ENCODE peak calls at places on chromosomes 6 and 20, in four cellular contexts. One of them, this sample, is unnamed.
A peak's percentile ranks its signal among the peaks of the same experiment; 100 is the strongest.

GRCh38 chr20:35568645-35569044 is 26.8 kb downstream of the ERGIC3 start:
- DNase-seq in A549: peak; percentile 55
- DNase-seq in B cell: no peak
- DNase-seq in CD4-positive, alpha-beta T cell: no peak
- DNase-seq in this sample: no peak

GRCh38 chr6:48764261-48764660 is 653.3 kb upstream of the PTCHD4 start:
- DNase-seq in A549: no peak
- DNase-seq in CD4-positive, alpha-beta T cell: no peak
- DNase-seq in B cell: no peak
- DNase-seq in this sample: no peak

GRCh38 chr6:133040025-133040838 is 200.9 kb upstream of the EYA4 start:
- DNase-seq in CD4-positive, alpha-beta T cell: no peak
- DNase-seq in B cell: no peak
- DNase-seq in A549: peak; percentile 4
- DNase-seq in this sample: no peak

GRCh38 chr6:37130704-37131103 is 39.2 kb upstream of the PIM1 start:
- DNase-seq in B cell: no peak
- DNase-seq in CD4-positive, alpha-beta T cell: no peak
- DNase-seq in A549: no peak
- DNase-seq in this sample: no peak

GRCh38 chr20:5000263-5001173 is 792 bp downstream of the SLC23A2 start:
- DNase-seq in CD4-positive, alpha-beta T cell: peak; percentile 1
- DNase-seq in A549: no peak
- DNase-seq in B cell: no peak
- DNase-seq in this sample: peak; percentile 28

GRCh38 chr20:34090645-34091044 is 21.4 kb downstream of the EIF2S2 start:
- DNase-seq in A549: no peak
- DNase-seq in B cell: no peak
- DNase-seq in CD4-positive, alpha-beta T cell: no peak
- DNase-seq in this sample: no peak

GRCh38 chr6:144659202-144659731 is 374.1 kb downstream of the UTRN start:
- DNase-seq in B cell: no peak
- DNase-seq in A549: no peak
- DNase-seq in CD4-positive, alpha-beta T cell: no peak
- DNase-seq in this sample: no peak

GRCh38 chr6:142642651-142643050 is 302.3 kb downstream of the HIVEP2 start:
- DNase-seq in B cell: no peak
- DNase-seq in CD4-positive, alpha-beta T cell: no peak
- DNase-seq in A549: no peak
- DNase-seq in this sample: no peak

GRCh38 chr20:16036331-16036730 is 536.9 kb downstream of the KIF16B start:
- DNase-seq in A549: no peak
- DNase-seq in B cell: no peak
- DNase-seq in CD4-positive, alpha-beta T cell: no peak
- DNase-seq in this sample: no peak

GRCh38 chr6:122996797-122997520 is 924 bp downstream of the CLVS2 start:
- DNase-seq in B cell: no peak
- DNase-seq in A549: no peak
- DNase-seq in CD4-positive, alpha-beta T cell: no peak
- DNase-seq in this sample: no peak

GRCh38 chr6:136921521-136921935 is 573 bp upstream of the SLC35D3 start:
- DNase-seq in B cell: no peak
- DNase-seq in CD4-positive, alpha-beta T cell: no peak
- DNase-seq in A549: peak; percentile 8
- DNase-seq in this sample: no peak

GRCh38 chr6:159887761-159888160 is 3.0 kb upstream of the MAS1 start:
- DNase-seq in A549: no peak
- DNase-seq in B cell: no peak
- DNase-seq in CD4-positive, alpha-beta T cell: no peak
- DNase-seq in this sample: no peak

GRCh38 chr6:82072113-82072512 is 175.4 kb downstream of the IBTK start:
- DNase-seq in B cell: no peak
- DNase-seq in A549: no peak
- DNase-seq in CD4-positive, alpha-beta T cell: no peak
- DNase-seq in this sample: no peak

GRCh38 chr20:47262365-47263013 is 94.0 kb downstream of the ZMYND8 start:
- DNase-seq in CD4-positive, alpha-beta T cell: no peak
- DNase-seq in B cell: peak; percentile 78
- DNase-seq in A549: no peak
- DNase-seq in this sample: no peak

GRCh38 chr6:4964675-4965336 is 39.0 kb downstream of the RPP40 start:
- DNase-seq in A549: no peak
- DNase-seq in B cell: no peak
- DNase-seq in CD4-positive, alpha-beta T cell: no peak
- DNase-seq in this sample: no peak

GRCh38 chr20:50396623-50397022 is 113.6 kb upstream of the PTPN1 start:
- DNase-seq in B cell: no peak
- DNase-seq in A549: no peak
- DNase-seq in CD4-positive, alpha-beta T cell: no peak
- DNase-seq in this sample: no peak

GRCh38 chr6:119330520-119330919 is 19.0 kb downstream of the MAN1A1 start:
- DNase-seq in A549: no peak
- DNase-seq in B cell: no peak
- DNase-seq in CD4-positive, alpha-beta T cell: no peak
- DNase-seq in this sample: no peak

GRCh38 chr20:58571942-58572666 is 56.9 kb upstream of the APCDD1L start:
- DNase-seq in A549: no peak
- DNase-seq in B cell: no peak
- DNase-seq in CD4-positive, alpha-beta T cell: no peak
- DNase-seq in this sample: no peak

GRCh38 chr6:112881828-112882227 is 534.7 kb downstream of the RFPL4B start:
- DNase-seq in CD4-positive, alpha-beta T cell: no peak
- DNase-seq in A549: no peak
- DNase-seq in B cell: no peak
- DNase-seq in this sample: no peak

GRCh38 chr6:88177961-88178464 is 11.9 kb upstream of the CNR1 start:
- DNase-seq in CD4-positive, alpha-beta T cell: no peak
- DNase-seq in A549: no peak
- DNase-seq in B cell: peak; percentile 61
- DNase-seq in this sample: no peak

GRCh38 chr20:63227260-63227659 is 8.4 kb upstream of the BIRC7 start:
- DNase-seq in B cell: no peak
- DNase-seq in CD4-positive, alpha-beta T cell: no peak
- DNase-seq in A549: no peak
- DNase-seq in this sample: no peak

GRCh38 chr20:32203556-32204484 is 3.7 kb downstream of the PLAGL2 start:
- DNase-seq in B cell: peak; percentile 30
- DNase-seq in A549: no peak
- DNase-seq in CD4-positive, alpha-beta T cell: no peak
- DNase-seq in this sample: no peak

GRCh38 chr6:152863618-152864326 is 113.2 kb downstream of the VIP start:
- DNase-seq in A549: peak; percentile 12
- DNase-seq in CD4-positive, alpha-beta T cell: peak; percentile 49
- DNase-seq in B cell: peak; percentile 74
- DNase-seq in this sample: peak; percentile 48

GRCh38 chr6:128278876-128279275 is 241.5 kb downstream of the PTPRK start:
- DNase-seq in CD4-positive, alpha-beta T cell: no peak
- DNase-seq in A549: no peak
- DNase-seq in B cell: no peak
- DNase-seq in this sample: no peak

GRCh38 chr6:108559097-108559883 is 1.4 kb upstream of the FOXO3 start:
- DNase-seq in A549: peak; percentile 49
- DNase-seq in CD4-positive, alpha-beta T cell: peak; percentile 87
- DNase-seq in B cell: peak; percentile 91
- DNase-seq in this sample: peak; percentile 88

GRCh38 chr6:170221753-170222400 is 69.0 kb downstream of the DLL1 start:
- DNase-seq in CD4-positive, alpha-beta T cell: no peak
- DNase-seq in B cell: peak; percentile 33
- DNase-seq in A549: no peak
- DNase-seq in this sample: no peak

GRCh38 chr6:89985744-89986493 is 91.7 kb downstream of the GJA10 start:
- DNase-seq in A549: no peak
- DNase-seq in CD4-positive, alpha-beta T cell: no peak
- DNase-seq in B cell: no peak
- DNase-seq in this sample: no peak

GRCh38 chr6:43286456-43286994 is 11.5 kb upstream of the SLC22A7 start:
- DNase-seq in A549: no peak
- DNase-seq in B cell: no peak
- DNase-seq in CD4-positive, alpha-beta T cell: no peak
- DNase-seq in this sample: no peak

GRCh38 chr6:41538556-41539182 is 7.5 kb upstream of the FOXP4 start:
- DNase-seq in CD4-positive, alpha-beta T cell: no peak
- DNase-seq in B cell: no peak
- DNase-seq in A549: no peak
- DNase-seq in this sample: no peak

This sample was measured in T-cell.